ENCODE peak calls at places on chromosome 17, in nine cellular contexts. L is aorta; E is occipital lobe; A is stimulated activated CD4-positive, alpha-beta T cell treated with anti-CD3 and anti-CD28 coated beads, Interleukin-2, amount 100 ng/mL, for 24 hours; X is choroid plexus epithelial cell; G is AG09319; Z is activated T-cell treated with anti-CD3 and anti-CD28 coated beads, Interleukin-2, amount 50 U/mL, for 72 hours; M is GM12891; V is skeletal muscle cell. R is an unnamed sample.

GRCh38 chr17:49557204-49558024 is 18.3 kb upstream of the NXPH3 start:
- DNase-seq in G (no peak), X (peak; percentile 79), V (no peak), E (no peak), M (no peak), A (no peak), L (peak; percentile 57), Z (peak; percentile 58), R (peak; percentile 61)

GRCh38 chr17:32281011-32281451 is 15.4 kb downstream of the RHBDL3 start:
- DNase-seq in G (no peak), M (no peak), Z (no peak), E (no peak), A (no peak), V (no peak), X (no peak), L (no peak), R (peak; percentile 66)

GRCh38 chr17:72258711-72259110 is 137.9 kb downstream of the SOX9 start:
- DNase-seq in A (no peak), Z (no peak), L (no peak), E (no peak), V (no peak), M (no peak), G (no peak), X (no peak), R (no peak)

GRCh38 chr17:57463103-57463885 is 207.0 kb downstream of the MSI2 start:
- DNase-seq in A (peak; percentile 89), X (peak; percentile 80), E (no peak), Z (peak; percentile 96), L (no peak), V (no peak), G (no peak), M (peak; percentile 86), R (no peak)

GRCh38 chr17:19551148-19551547 is 17.5 kb downstream of the SLC47A1 start:
- DNase-seq in A (no peak), L (no peak), E (no peak), M (no peak), X (no peak), G (no peak), Z (no peak), V (no peak), R (no peak)

GRCh38 chr17:11736613-11737289 is 138.5 kb downstream of the DNAH9 start:
- DNase-seq in E (peak; percentile 18), V (no peak), L (no peak), A (no peak), G (no peak), X (no peak), Z (no peak), M (no peak), R (no peak)

GRCh38 chr17:50547736-50548083 is 736 bp downstream of the SPATA20 start:
- DNase-seq in G (no peak), X (no peak), Z (no peak), A (no peak), E (no peak), V (no peak), L (no peak), M (no peak), R (no peak)

GRCh38 chr17:82870091-82870491 is 30.3 kb upstream of the ZNF750 start:
- DNase-seq in E (no peak), V (no peak), G (no peak), A (no peak), L (peak; percentile 55), M (no peak), X (no peak), Z (no peak), R (no peak)

GRCh38 chr17:38439436-38439835 is 11.2 kb downstream of the ARHGAP23 start:
- DNase-seq in Z (no peak), L (no peak), V (no peak), E (no peak), A (no peak), M (no peak), X (no peak), G (no peak), R (no peak)

GRCh38 chr17:61474235-61474927 is 22.2 kb downstream of the TBX4 start:
- DNase-seq in V (peak; percentile 75), M (no peak), Z (no peak), A (no peak), E (no peak), X (no peak), G (peak; percentile 57), L (no peak), R (peak; percentile 1)

GRCh38 chr17:2062571-2063183 is 7.8 kb downstream of the HIC1 start:
- DNase-seq in Z (no peak), G (no peak), X (peak; percentile 77), A (no peak), V (no peak), M (no peak), E (no peak), L (no peak), R (peak; percentile 64)

GRCh38 chr17:79842136-79842655 is 3.0 kb upstream of the CBX4 start:
- DNase-seq in G (no peak), Z (no peak), M (no peak), X (no peak), L (no peak), E (no peak), A (no peak), V (no peak), R (no peak)

GRCh38 chr17:63426917-63427308 is 19.2 kb downstream of the CYB561 start:
- DNase-seq in E (no peak), V (no peak), G (no peak), A (no peak), L (no peak), X (no peak), M (no peak), Z (no peak), R (no peak)

GRCh38 chr17:81717766-81718089 is 5.6 kb downstream of the SLC25A10 start:
- DNase-seq in Z (no peak), G (no peak), L (no peak), X (no peak), V (no peak), A (no peak), E (no peak), M (no peak), R (no peak)

GRCh38 chr17:6857336-6857735 is 25.8 kb upstream of the TEKT1 start:
- DNase-seq in G (no peak), M (no peak), E (no peak), L (no peak), V (no peak), X (no peak), Z (no peak), A (no peak), R (no peak)

GRCh38 chr17:41334899-41335298 is 15.7 kb downstream of the KRT33A start:
- DNase-seq in M (no peak), X (no peak), G (no peak), Z (no peak), A (no peak), L (no peak), V (no peak), E (no peak), R (no peak)

GRCh38 chr17:50556803-50557202 is 3.7 kb upstream of the CACNA1G start:
- DNase-seq in E (no peak), L (no peak), X (no peak), V (no peak), Z (no peak), G (no peak), A (no peak), M (no peak), R (no peak)

GRCh38 chr17:17877548-17878358 is 41.0 kb upstream of the SREBF1 start:
- DNase-seq in A (no peak), G (peak; percentile 39), E (peak; percentile 42), M (no peak), X (peak; percentile 93), V (peak; percentile 56), Z (no peak), L (peak; percentile 89), R (peak; percentile 77)

GRCh38 chr17:5210091-5210490 is 18.4 kb upstream of the ZNF594 start:
- DNase-seq in M (no peak), V (no peak), L (no peak), E (no peak), X (no peak), Z (no peak), G (no peak), A (no peak), R (no peak)

GRCh38 chr17:9878361-9878760 is 26.7 kb downstream of the RCVRN start:
- DNase-seq in L (no peak), G (no peak), M (no peak), X (no peak), Z (no peak), E (no peak), A (no peak), V (no peak), R (no peak)

R was measured in sciatic nerve.